ENCODE peak calls at places on chromosomes 12 and 14, in seven cellular contexts. One of them, this sample, is unnamed.

GRCh38 chr12:49367381-49368239 is at the start of gene SPATS2:
- DNase-seq in GF-D8: no peak
- DNase-seq in T-cell: no peak
- DNase-seq in NCI-H510A treated with DMSO at 0.1 percent for 48 hours: no peak
- DNase-seq in AG04450: no peak
- DNase-seq in fibroblast of pulmonary artery: peak
- DNase-seq in astrocyte of the spinal cord: no peak
- DNase-seq in this sample: peak

GRCh38 chr12:42124764-42125371 is 19.8 kb downstream of the GXYLT1 start:
- DNase-seq in T-cell: no peak
- DNase-seq in NCI-H510A treated with DMSO at 0.1 percent for 48 hours: no peak
- DNase-seq in AG04450: no peak
- DNase-seq in fibroblast of pulmonary artery: no peak
- DNase-seq in GF-D8: no peak
- DNase-seq in astrocyte of the spinal cord: no peak
- DNase-seq in this sample: no peak

GRCh38 chr12:50614167-50614762 is 109.5 kb downstream of the DIP2B start:
- DNase-seq in T-cell: no peak
- DNase-seq in astrocyte of the spinal cord: peak
- DNase-seq in fibroblast of pulmonary artery: peak
- DNase-seq in GF-D8: no peak
- DNase-seq in NCI-H510A treated with DMSO at 0.1 percent for 48 hours: no peak
- DNase-seq in AG04450: no peak
- DNase-seq in this sample: peak

GRCh38 chr14:101474563-101475467 is 86.5 kb upstream of the DIO3 start:
- DNase-seq in T-cell: no peak
- DNase-seq in fibroblast of pulmonary artery: no peak
- DNase-seq in GF-D8: no peak
- DNase-seq in AG04450: no peak
- DNase-seq in astrocyte of the spinal cord: peak
- DNase-seq in NCI-H510A treated with DMSO at 0.1 percent for 48 hours: no peak
- DNase-seq in this sample: peak

GRCh38 chr12:49912846-49913245 is 9.1 kb upstream of the FAIM2 start:
- DNase-seq in AG04450: no peak
- DNase-seq in GF-D8: no peak
- DNase-seq in fibroblast of pulmonary artery: no peak
- DNase-seq in T-cell: no peak
- DNase-seq in astrocyte of the spinal cord: no peak
- DNase-seq in NCI-H510A treated with DMSO at 0.1 percent for 48 hours: no peak
- DNase-seq in this sample: no peak

GRCh38 chr14:50061664-50062437 is 54.5 kb downstream of the VCPKMT start:
- DNase-seq in astrocyte of the spinal cord: peak
- DNase-seq in NCI-H510A treated with DMSO at 0.1 percent for 48 hours: peak
- DNase-seq in fibroblast of pulmonary artery: peak
- DNase-seq in GF-D8: peak
- DNase-seq in AG04450: no peak
- DNase-seq in T-cell: peak
- DNase-seq in this sample: peak

GRCh38 chr12:101597164-101597563 is 2.4 kb downstream of the MYBPC1 start:
- DNase-seq in astrocyte of the spinal cord: no peak
- DNase-seq in AG04450: no peak
- DNase-seq in NCI-H510A treated with DMSO at 0.1 percent for 48 hours: no peak
- DNase-seq in fibroblast of pulmonary artery: no peak
- DNase-seq in T-cell: no peak
- DNase-seq in GF-D8: no peak
- DNase-seq in this sample: no peak

GRCh38 chr14:58540693-58541092 is 97.1 kb upstream of the DACT1 start:
- DNase-seq in T-cell: no peak
- DNase-seq in GF-D8: no peak
- DNase-seq in AG04450: peak
- DNase-seq in astrocyte of the spinal cord: no peak
- DNase-seq in fibroblast of pulmonary artery: no peak
- DNase-seq in NCI-H510A treated with DMSO at 0.1 percent for 48 hours: peak
- DNase-seq in this sample: no peak

GRCh38 chr12:47881041-47881440 is 23.8 kb downstream of the VDR start:
- DNase-seq in astrocyte of the spinal cord: no peak
- DNase-seq in AG04450: no peak
- DNase-seq in fibroblast of pulmonary artery: no peak
- DNase-seq in T-cell: no peak
- DNase-seq in GF-D8: no peak
- DNase-seq in NCI-H510A treated with DMSO at 0.1 percent for 48 hours: no peak
- DNase-seq in this sample: no peak

GRCh38 chr14:61511558-61511924 is 183.8 kb upstream of the HIF1A start:
- DNase-seq in astrocyte of the spinal cord: no peak
- DNase-seq in T-cell: no peak
- DNase-seq in fibroblast of pulmonary artery: no peak
- DNase-seq in NCI-H510A treated with DMSO at 0.1 percent for 48 hours: no peak
- DNase-seq in GF-D8: no peak
- DNase-seq in AG04450: no peak
- DNase-seq in this sample: no peak

GRCh38 chr14:69101331-69101826 is 51.5 kb downstream of the DCAF5 start:
- DNase-seq in astrocyte of the spinal cord: peak
- DNase-seq in GF-D8: peak
- DNase-seq in T-cell: no peak
- DNase-seq in AG04450: peak
- DNase-seq in fibroblast of pulmonary artery: peak
- DNase-seq in NCI-H510A treated with DMSO at 0.1 percent for 48 hours: no peak
- DNase-seq in this sample: peak

GRCh38 chr12:124238886-124239285 is 56.0 kb upstream of the RFLNA start:
- DNase-seq in astrocyte of the spinal cord: no peak
- DNase-seq in NCI-H510A treated with DMSO at 0.1 percent for 48 hours: no peak
- DNase-seq in GF-D8: no peak
- DNase-seq in fibroblast of pulmonary artery: no peak
- DNase-seq in AG04450: no peak
- DNase-seq in T-cell: no peak
- DNase-seq in this sample: no peak

GRCh38 chr14:77264466-77265186 is 6.4 kb downstream of the NGB start:
- DNase-seq in T-cell: no peak
- DNase-seq in GF-D8: no peak
- DNase-seq in AG04450: no peak
- DNase-seq in fibroblast of pulmonary artery: no peak
- DNase-seq in astrocyte of the spinal cord: no peak
- DNase-seq in NCI-H510A treated with DMSO at 0.1 percent for 48 hours: no peak
- DNase-seq in this sample: no peak

GRCh38 chr12:10641735-10642500 is 28.5 kb upstream of the MAGOHB start:
- DNase-seq in fibroblast of pulmonary artery: peak
- DNase-seq in AG04450: no peak
- DNase-seq in T-cell: no peak
- DNase-seq in NCI-H510A treated with DMSO at 0.1 percent for 48 hours: no peak
- DNase-seq in astrocyte of the spinal cord: peak
- DNase-seq in GF-D8: no peak
- DNase-seq in this sample: peak

GRCh38 chr12:14845350-14845750 is 2.0 kb upstream of the ART4 start:
- DNase-seq in astrocyte of the spinal cord: peak
- DNase-seq in GF-D8: no peak
- DNase-seq in AG04450: peak
- DNase-seq in T-cell: peak
- DNase-seq in NCI-H510A treated with DMSO at 0.1 percent for 48 hours: peak
- DNase-seq in fibroblast of pulmonary artery: peak
- DNase-seq in this sample: peak

GRCh38 chr12:104673294-104674062 is 216.7 kb downstream of the CHST11 start:
- DNase-seq in fibroblast of pulmonary artery: peak
- DNase-seq in astrocyte of the spinal cord: no peak
- DNase-seq in GF-D8: no peak
- DNase-seq in AG04450: no peak
- DNase-seq in NCI-H510A treated with DMSO at 0.1 percent for 48 hours: no peak
- DNase-seq in T-cell: no peak
- DNase-seq in this sample: peak

GRCh38 chr12:59940676-59941342 is 345.0 kb downstream of the SLC16A7 start:
- DNase-seq in fibroblast of pulmonary artery: no peak
- DNase-seq in GF-D8: no peak
- DNase-seq in AG04450: no peak
- DNase-seq in astrocyte of the spinal cord: no peak
- DNase-seq in T-cell: no peak
- DNase-seq in NCI-H510A treated with DMSO at 0.1 percent for 48 hours: no peak
- DNase-seq in this sample: peak

GRCh38 chr14:88870777-88871176 is 46.3 kb downstream of the TTC8 start:
- DNase-seq in NCI-H510A treated with DMSO at 0.1 percent for 48 hours: no peak
- DNase-seq in GF-D8: no peak
- DNase-seq in T-cell: no peak
- DNase-seq in astrocyte of the spinal cord: no peak
- DNase-seq in fibroblast of pulmonary artery: no peak
- DNase-seq in AG04450: no peak
- DNase-seq in this sample: no peak

GRCh38 chr12:101297661-101298060 is 17.8 kb downstream of the UTP20 start:
- DNase-seq in AG04450: no peak
- DNase-seq in GF-D8: no peak
- DNase-seq in T-cell: no peak
- DNase-seq in astrocyte of the spinal cord: peak
- DNase-seq in NCI-H510A treated with DMSO at 0.1 percent for 48 hours: no peak
- DNase-seq in fibroblast of pulmonary artery: no peak
- DNase-seq in this sample: peak

GRCh38 chr12:47164730-47165439 is 85.1 kb upstream of the AMIGO2 start:
- DNase-seq in AG04450: no peak
- DNase-seq in NCI-H510A treated with DMSO at 0.1 percent for 48 hours: no peak
- DNase-seq in T-cell: no peak
- DNase-seq in GF-D8: no peak
- DNase-seq in astrocyte of the spinal cord: peak
- DNase-seq in fibroblast of pulmonary artery: peak
- DNase-seq in this sample: peak

GRCh38 chr14:23174266-23174665 is 9.2 kb downstream of the SLC7A8 start:
- DNase-seq in NCI-H510A treated with DMSO at 0.1 percent for 48 hours: no peak
- DNase-seq in AG04450: no peak
- DNase-seq in fibroblast of pulmonary artery: peak
- DNase-seq in astrocyte of the spinal cord: no peak
- DNase-seq in GF-D8: no peak
- DNase-seq in T-cell: no peak
- DNase-seq in this sample: peak

GRCh38 chr12:2682301-2683282 is 112.2 kb upstream of the FKBP4 start:
- DNase-seq in NCI-H510A treated with DMSO at 0.1 percent for 48 hours: peak
- DNase-seq in fibroblast of pulmonary artery: peak
- DNase-seq in T-cell: no peak
- DNase-seq in AG04450: peak
- DNase-seq in astrocyte of the spinal cord: peak
- DNase-seq in GF-D8: peak
- DNase-seq in this sample: peak

GRCh38 chr12:109452489-109452888 is 24.6 kb downstream of the KCTD10 start:
- DNase-seq in fibroblast of pulmonary artery: no peak
- DNase-seq in astrocyte of the spinal cord: no peak
- DNase-seq in T-cell: no peak
- DNase-seq in NCI-H510A treated with DMSO at 0.1 percent for 48 hours: no peak
- DNase-seq in GF-D8: no peak
- DNase-seq in AG04450: no peak
- DNase-seq in this sample: no peak

GRCh38 chr14:100410056-100410565 is 87.0 kb downstream of the SLC25A47 start:
- DNase-seq in astrocyte of the spinal cord: peak
- DNase-seq in T-cell: no peak
- DNase-seq in AG04450: no peak
- DNase-seq in GF-D8: no peak
- DNase-seq in fibroblast of pulmonary artery: peak
- DNase-seq in NCI-H510A treated with DMSO at 0.1 percent for 48 hours: no peak
- DNase-seq in this sample: peak

GRCh38 chr12:108722463-108722862 is 8.9 kb downstream of the CORO1C start:
- DNase-seq in AG04450: no peak
- DNase-seq in fibroblast of pulmonary artery: no peak
- DNase-seq in T-cell: no peak
- DNase-seq in astrocyte of the spinal cord: peak
- DNase-seq in NCI-H510A treated with DMSO at 0.1 percent for 48 hours: no peak
- DNase-seq in GF-D8: no peak
- DNase-seq in this sample: no peak

GRCh38 chr12:4211372-4211771 is 62.2 kb upstream of the CCND2 start:
- DNase-seq in GF-D8: no peak
- DNase-seq in NCI-H510A treated with DMSO at 0.1 percent for 48 hours: no peak
- DNase-seq in T-cell: no peak
- DNase-seq in astrocyte of the spinal cord: no peak
- DNase-seq in fibroblast of pulmonary artery: no peak
- DNase-seq in AG04450: no peak
- DNase-seq in this sample: no peak